ENCODE peak calls at places on chromosomes 13 and 19, in seven cellular contexts. One of them, this sample, is unnamed. For H3K4me1 and H3K36me3, the result is how much of the 10 kb centered on the place peaks cover.

GRCh38 chr13:25281193-25281936 is 5.9 kb downstream of the MTMR6 start:
- ATAC-seq in aorta: no peak
- ATAC-seq in lower lobe of right lung: no peak
- ATAC-seq in pancreas: peak
- ATAC-seq in HepG2: no peak
- ATAC-seq in upper lobe of right lung: peak
- ATAC-seq in heart left ventricle: peak
- ATAC-seq in this sample: no peak

GRCh38 chr13:45707701-45708100 is 5.6 kb downstream of the CBY2 start:
- ATAC-seq in aorta: no peak
- ATAC-seq in lower lobe of right lung: no peak
- ATAC-seq in pancreas: no peak
- ATAC-seq in HepG2: no peak
- ATAC-seq in upper lobe of right lung: no peak
- ATAC-seq in heart left ventricle: no peak
- ATAC-seq in this sample: no peak

GRCh38 chr13:99124695-99125334 is 75.8 kb upstream of the UBAC2 start:
- ATAC-seq in aorta: no peak
- ATAC-seq in lower lobe of right lung: no peak
- ATAC-seq in pancreas: no peak
- ATAC-seq in HepG2: no peak
- ATAC-seq in upper lobe of right lung: no peak
- ATAC-seq in heart left ventricle: peak
- ATAC-seq in this sample: peak

GRCh38 chr19:51783373-51783772 is 11.6 kb upstream of the FPR3 start:
- ATAC-seq in aorta: no peak
- ATAC-seq in lower lobe of right lung: peak
- ATAC-seq in pancreas: peak
- ATAC-seq in HepG2: no peak
- ATAC-seq in upper lobe of right lung: peak
- ATAC-seq in heart left ventricle: peak
- ATAC-seq in this sample: no peak

GRCh38 chr19:18185538-18185937 is 7.5 kb upstream of the MPV17L2 start:
- ATAC-seq in aorta: no peak
- ATAC-seq in lower lobe of right lung: no peak
- ATAC-seq in pancreas: no peak
- ATAC-seq in HepG2: peak
- ATAC-seq in upper lobe of right lung: no peak
- ATAC-seq in heart left ventricle: no peak
- ATAC-seq in this sample: no peak

GRCh38 chr13:49649244-49649962 is 21.1 kb downstream of the ARL11 start:
- ATAC-seq in aorta: no peak
- ATAC-seq in lower lobe of right lung: no peak
- ATAC-seq in pancreas: peak
- ATAC-seq in HepG2: peak
- ATAC-seq in upper lobe of right lung: peak
- ATAC-seq in heart left ventricle: peak
- ATAC-seq in this sample: no peak

GRCh38 chr19:10508707-10509106 is 5.6 kb upstream of the KEAP1 start:
- ATAC-seq in aorta: no peak
- ATAC-seq in lower lobe of right lung: no peak
- ATAC-seq in pancreas: no peak
- ATAC-seq in HepG2: no peak
- ATAC-seq in upper lobe of right lung: no peak
- ATAC-seq in heart left ventricle: no peak
- ATAC-seq in this sample: no peak

GRCh38 chr19:39168258-39169142 is 28.3 kb upstream of the NCCRP1 start:
- ATAC-seq in aorta: no peak
- ATAC-seq in lower lobe of right lung: no peak
- ATAC-seq in pancreas: no peak
- ATAC-seq in HepG2: no peak
- ATAC-seq in upper lobe of right lung: no peak
- ATAC-seq in heart left ventricle: no peak
- ATAC-seq in this sample: no peak

GRCh38 chr13:66803759-66804456 is 426.2 kb downstream of the PCDH9 start:
- ATAC-seq in aorta: no peak
- ATAC-seq in lower lobe of right lung: no peak
- ATAC-seq in pancreas: no peak
- ATAC-seq in HepG2: no peak
- ATAC-seq in upper lobe of right lung: no peak
- ATAC-seq in heart left ventricle: no peak
- ATAC-seq in this sample: no peak

GRCh38 chr19:30622276-30622675 is 250.1 kb downstream of the ZNF536 start:
- ATAC-seq in aorta: no peak
- ATAC-seq in lower lobe of right lung: no peak
- ATAC-seq in pancreas: no peak
- ATAC-seq in HepG2: no peak
- ATAC-seq in upper lobe of right lung: no peak
- ATAC-seq in heart left ventricle: no peak
- ATAC-seq in this sample: no peak

DNA sequence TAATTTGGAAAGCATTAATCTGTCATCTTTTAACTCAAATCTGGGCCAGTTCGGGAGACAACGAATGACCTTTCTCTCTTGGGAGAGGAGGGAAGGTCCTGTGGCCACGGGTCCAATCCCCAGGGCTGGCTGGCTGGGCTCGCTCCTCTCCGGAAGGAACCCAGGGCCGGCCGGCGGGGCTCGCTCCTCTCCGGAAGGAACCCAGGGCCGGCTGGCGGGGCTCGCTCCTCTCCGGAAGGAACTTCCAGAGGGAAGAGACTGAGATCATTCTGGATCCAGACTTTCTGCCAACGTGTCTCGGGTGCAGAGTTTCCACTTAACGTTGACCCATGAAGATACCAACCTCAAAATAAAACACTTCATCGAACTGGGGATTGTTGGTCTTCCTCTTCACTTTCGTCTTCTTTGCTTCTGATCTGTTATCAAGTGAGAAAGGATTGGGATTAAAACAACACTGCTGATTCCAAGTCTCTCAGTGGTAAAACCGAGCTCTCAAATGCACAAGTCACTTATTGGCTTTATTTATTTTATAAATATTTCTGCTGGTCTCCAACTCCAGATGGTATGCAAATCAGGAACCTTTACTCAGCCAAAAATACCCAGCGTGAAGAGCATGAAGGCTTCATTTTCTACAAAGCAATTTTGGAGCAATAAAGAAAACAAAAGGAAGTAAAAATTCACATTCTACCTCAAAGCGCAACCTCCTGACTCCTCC is 53.3 kb upstream of the C13orf46 start:
- ATAC-seq in aorta: peak
- ATAC-seq in lower lobe of right lung: no peak
- ATAC-seq in pancreas: no peak
- ATAC-seq in HepG2: no peak
- ATAC-seq in upper lobe of right lung: no peak
- ATAC-seq in heart left ventricle: peak
- ATAC-seq in this sample: peak
- H3K4me1 ChIP-seq in aorta: under half
- H3K4me1 ChIP-seq in lower lobe of right lung: under half
- H3K4me1 ChIP-seq in pancreas: under half
- H3K4me1 ChIP-seq in HepG2: under half
- H3K4me1 ChIP-seq in upper lobe of right lung: under half
- H3K4me1 ChIP-seq in heart left ventricle: under half
- H3K4me1 ChIP-seq in this sample: under half

GRCh38 chr13:30332516-30333165 is 25.3 kb upstream of the KATNAL1 start:
- ATAC-seq in aorta: no peak
- ATAC-seq in lower lobe of right lung: no peak
- ATAC-seq in pancreas: peak
- ATAC-seq in HepG2: no peak
- ATAC-seq in upper lobe of right lung: no peak
- ATAC-seq in heart left ventricle: no peak
- ATAC-seq in this sample: no peak
- H3K27ac ChIP-seq in aorta: no peak
- H3K27ac ChIP-seq in lower lobe of right lung: no peak
- H3K27ac ChIP-seq in pancreas: no peak
- H3K27ac ChIP-seq in HepG2: no peak
- H3K27ac ChIP-seq in upper lobe of right lung: no peak
- H3K27ac ChIP-seq in heart left ventricle: no peak
- H3K27ac ChIP-seq in this sample: no peak

DNA sequence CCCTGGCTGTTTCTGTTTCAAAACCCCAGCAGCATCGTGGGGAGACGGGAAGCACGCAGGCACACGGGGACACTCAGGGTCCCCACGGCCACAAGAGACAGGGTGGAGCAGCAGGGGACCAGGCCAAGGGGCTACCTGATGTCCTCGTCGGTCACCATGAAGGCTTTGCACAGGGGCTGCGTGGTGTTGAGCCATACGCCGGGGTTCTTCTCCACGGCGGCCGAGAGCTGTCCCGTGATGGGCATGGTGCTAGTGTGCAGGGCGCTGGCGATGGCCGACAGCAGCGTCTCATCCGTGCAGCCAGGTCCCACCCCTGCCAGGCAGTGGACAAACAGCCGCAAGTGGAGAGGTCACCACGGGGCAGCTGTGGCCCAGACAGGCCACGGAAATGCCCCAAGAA is 11.7 kb downstream of the MBD3 start:
- ATAC-seq in aorta: no peak
- ATAC-seq in lower lobe of right lung: no peak
- ATAC-seq in pancreas: no peak
- ATAC-seq in HepG2: no peak
- ATAC-seq in upper lobe of right lung: no peak
- ATAC-seq in heart left ventricle: no peak
- ATAC-seq in this sample: no peak
- H3K36me3 ChIP-seq in aorta: under half
- H3K36me3 ChIP-seq in lower lobe of right lung: half or more
- H3K36me3 ChIP-seq in pancreas: under half
- H3K36me3 ChIP-seq in HepG2: half or more
- H3K36me3 ChIP-seq in upper lobe of right lung: half or more
- H3K36me3 ChIP-seq in heart left ventricle: half or more
- H3K36me3 ChIP-seq in this sample: half or more

GRCh38 chr19:6057651-6058365 is 52.5 kb downstream of the RFX2 start:
- ATAC-seq in aorta: no peak
- ATAC-seq in lower lobe of right lung: no peak
- ATAC-seq in pancreas: no peak
- ATAC-seq in HepG2: no peak
- ATAC-seq in upper lobe of right lung: no peak
- ATAC-seq in heart left ventricle: no peak
- ATAC-seq in this sample: no peak

GRCh38 chr19:6059996-6060599 is 50.2 kb downstream of the RFX2 start:
- ATAC-seq in aorta: no peak
- ATAC-seq in lower lobe of right lung: no peak
- ATAC-seq in pancreas: no peak
- ATAC-seq in HepG2: no peak
- ATAC-seq in upper lobe of right lung: no peak
- ATAC-seq in heart left ventricle: no peak
- ATAC-seq in this sample: no peak

GRCh38 chr19:6056801-6057650 is 53.3 kb downstream of the RFX2 start:
- ATAC-seq in aorta: peak
- ATAC-seq in lower lobe of right lung: peak
- ATAC-seq in pancreas: peak
- ATAC-seq in HepG2: peak
- ATAC-seq in upper lobe of right lung: peak
- ATAC-seq in heart left ventricle: peak
- ATAC-seq in this sample: peak

GRCh38 chr19:6059396-6059947 is 50.8 kb downstream of the RFX2 start:
- ATAC-seq in aorta: no peak
- ATAC-seq in lower lobe of right lung: no peak
- ATAC-seq in pancreas: no peak
- ATAC-seq in HepG2: no peak
- ATAC-seq in upper lobe of right lung: no peak
- ATAC-seq in heart left ventricle: no peak
- ATAC-seq in this sample: no peak

GRCh38 chr19:6058411-6059201 is 51.7 kb downstream of the RFX2 start:
- ATAC-seq in aorta: no peak
- ATAC-seq in lower lobe of right lung: no peak
- ATAC-seq in pancreas: no peak
- ATAC-seq in HepG2: no peak
- ATAC-seq in upper lobe of right lung: no peak
- ATAC-seq in heart left ventricle: no peak
- ATAC-seq in this sample: no peak
- H3K4me1 ChIP-seq in aorta: under half
- H3K4me1 ChIP-seq in lower lobe of right lung: half or more
- H3K4me1 ChIP-seq in pancreas: under half
- H3K4me1 ChIP-seq in HepG2: under half
- H3K4me1 ChIP-seq in upper lobe of right lung: half or more
- H3K4me1 ChIP-seq in heart left ventricle: half or more
- H3K4me1 ChIP-seq in this sample: half or more

GRCh38 chr19:45408121-45408520 is 1.7 kb downstream of the POLR1G start:
- ATAC-seq in aorta: no peak
- ATAC-seq in lower lobe of right lung: no peak
- ATAC-seq in pancreas: no peak
- ATAC-seq in HepG2: no peak
- ATAC-seq in upper lobe of right lung: no peak
- ATAC-seq in heart left ventricle: no peak
- ATAC-seq in this sample: no peak

GRCh38 chr19:45408830-45409593 is 2.6 kb downstream of the POLR1G start:
- ATAC-seq in aorta: no peak
- ATAC-seq in lower lobe of right lung: no peak
- ATAC-seq in pancreas: no peak
- ATAC-seq in HepG2: no peak
- ATAC-seq in upper lobe of right lung: no peak
- ATAC-seq in heart left ventricle: no peak
- ATAC-seq in this sample: no peak

GRCh38 chr19:45406165-45406956 is at the start of gene POLR1G:
- ATAC-seq in aorta: peak
- ATAC-seq in lower lobe of right lung: peak
- ATAC-seq in pancreas: peak
- ATAC-seq in HepG2: peak
- ATAC-seq in upper lobe of right lung: peak
- ATAC-seq in heart left ventricle: peak
- ATAC-seq in this sample: peak

GRCh38 chr19:45405435-45406164 is 731 bp upstream of the PPP1R13L start:
- ATAC-seq in aorta: peak
- ATAC-seq in lower lobe of right lung: peak
- ATAC-seq in pancreas: peak
- ATAC-seq in HepG2: peak
- ATAC-seq in upper lobe of right lung: peak
- ATAC-seq in heart left ventricle: peak
- ATAC-seq in this sample: peak

DNA sequence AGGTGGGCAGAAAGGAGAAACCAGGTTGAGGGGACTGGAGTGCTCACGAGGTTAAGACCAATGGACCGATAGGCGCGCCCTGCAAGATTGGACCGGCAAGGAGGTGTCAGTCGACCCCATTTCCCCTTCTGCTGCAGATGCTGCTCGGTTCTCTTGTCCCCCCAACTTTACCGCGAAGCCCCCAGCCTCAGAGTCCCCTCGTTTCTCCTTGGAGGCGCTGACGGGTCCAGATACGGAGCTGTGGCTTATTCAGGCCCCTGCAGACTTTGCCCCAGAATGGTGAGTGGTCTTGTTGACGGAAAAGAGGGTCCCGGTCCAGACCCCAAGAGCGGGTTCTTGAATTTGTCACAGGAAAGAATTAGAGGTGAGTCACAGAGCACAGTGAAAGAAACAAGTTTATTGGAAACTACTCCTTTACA is 522 bp downstream of the POLR1G start:
- ATAC-seq in aorta: no peak
- ATAC-seq in lower lobe of right lung: no peak
- ATAC-seq in pancreas: no peak
- ATAC-seq in HepG2: no peak
- ATAC-seq in upper lobe of right lung: no peak
- ATAC-seq in heart left ventricle: no peak
- ATAC-seq in this sample: no peak
- H3K27ac ChIP-seq in aorta: no peak
- H3K27ac ChIP-seq in lower lobe of right lung: peak
- H3K27ac ChIP-seq in pancreas: no peak
- H3K27ac ChIP-seq in HepG2: peak
- H3K27ac ChIP-seq in upper lobe of right lung: peak
- H3K27ac ChIP-seq in heart left ventricle: peak
- H3K27ac ChIP-seq in this sample: no peak